ENCODE peak calls at places on chromosomes 1 and 21, in four cellular contexts. H is aorta, D is tibial artery, T is body of pancreas. M is an unnamed sample. For H3K36me3 and H3K4me1, the result is how much of the 10 kb centered on the place peaks cover.

GRCh38 chr1:173733912-173734311 is 19.1 kb downstream of the KLHL20 start:
- DNase-seq in D (no peak), T (no peak), H (no peak), M (no peak)

GRCh38 chr1:229781453-229781852 is 155.4 kb downstream of the URB2 start:
- DNase-seq in T (peak), H (no peak), D (no peak), M (no peak)

GRCh38 chr1:19448491-19449439 is 36.6 kb downstream of the CAPZB start:
- DNase-seq in D (peak), H (no peak), T (peak), M (peak)

GRCh38 chr1:26848947-26849774 is 13.8 kb upstream of the SFN start:
- DNase-seq in H (peak), T (peak), D (no peak), M (peak)

GRCh38 chr1:18697541-18697940 is 66.9 kb downstream of the PAX7 start:
- DNase-seq in T (no peak), H (no peak), D (no peak), M (peak)

GRCh38 chr1:42922687-42923366 is 35.8 kb downstream of the SLC2A1 start:
- DNase-seq in H (no peak), D (no peak), T (peak), M (peak)

GRCh38 chr1:74193908-74194307 is 4.1 kb downstream of the LRRIQ3 start:
- DNase-seq in T (no peak), H (no peak), D (no peak), M (peak)

GRCh38 chr1:228393268-228393699 is 13.4 kb downstream of the TRIM11 start:
- DNase-seq in D (peak), T (peak), H (peak), M (peak)

GRCh38 chr21:45894107-45894810 is 87.3 kb upstream of the COL6A1 start:
- DNase-seq in H (peak), D (peak), T (peak), M (peak)

GRCh38 chr1:77832889-77833288 is 53.4 kb downstream of the MIGA1 start:
- DNase-seq in T (no peak), H (no peak), D (no peak), M (peak)

GRCh38 chr1:197481101-197481500 is 213.0 kb downstream of the CRB1 start:
- DNase-seq in D (no peak), H (no peak), T (no peak), M (no peak)

GRCh38 chr1:162560303-162561036 is 1.1 kb upstream of the UAP1 start:
- DNase-seq in D (no peak), H (no peak), T (peak), M (no peak)

GRCh38 chr1:62196091-62196690 is 1.5 kb downstream of the L1TD1 start:
- DNase-seq in H (no peak), T (no peak), D (no peak), M (no peak)

GRCh38 chr1:110620250-110620615 is 14.1 kb upstream of the KCNA2 start:
- DNase-seq in D (no peak), T (no peak), H (no peak), M (no peak)

GRCh38 chr1:2471159-2471471 is 5.0 kb upstream of the PLCH2 start:
- DNase-seq in D (no peak), T (no peak), H (no peak), M (no peak)

GRCh38 chr21:43907751-43908150 is 42.7 kb downstream of the AGPAT3 start:
- DNase-seq in H (peak), T (no peak), D (no peak), M (peak)

GRCh38 chr1:48873944-48874343 is 97.3 kb upstream of the BEND5 start:
- DNase-seq in H (no peak), T (no peak), D (no peak), M (no peak)

GRCh38 chr21:45598109-45598508 is 45.4 kb upstream of the PCBP3 start:
- DNase-seq in D (no peak), T (no peak), H (peak), M (peak)

GRCh38 chr1:211543003-211543402 is 36.0 kb downstream of the SLC30A1 start:
- DNase-seq in D (no peak), T (no peak), H (peak), M (no peak)

GRCh38 chr1:176854725-176855433 is 309.6 kb downstream of the ASTN1 start:
- DNase-seq in D (no peak), H (no peak), T (peak), M (no peak)

GRCh38 chr1:98103617-98104284 is 182.9 kb upstream of the DPYD start:
- DNase-seq in H (no peak), D (no peak), T (no peak), M (no peak)

GRCh38 chr1:17688217-17688810 is 66.8 kb upstream of the ACTL8 start:
- DNase-seq in T (no peak), D (no peak), H (no peak), M (no peak)

GRCh38 chr1:235239821-235240220 is 78.8 kb upstream of the RBM34 start:
- DNase-seq in T (no peak), H (no peak), D (no peak), M (no peak)
- H3K36me3 ChIP-seq in T (under half), H (under half), D (under half), M (under half)

GRCh38 chr1:155688318-155689121 is at the start of the genes DAP3 and YY1AP1:
- DNase-seq in H (peak), T (peak), D (peak), M (peak)
- H3K4me1 ChIP-seq in H (under half), T (under half), D (under half), M (under half)

GRCh38 chr1:3822421-3822820 is 26.1 kb upstream of the LRRC47 start:
- DNase-seq in D (no peak), T (no peak), H (peak), M (no peak)

GRCh38 chr1:3831689-3832088 is 25.3 kb downstream of the CEP104 start:
- DNase-seq in D (no peak), T (no peak), H (no peak), M (no peak)

GRCh38 chr1:3821934-3822307 is 25.6 kb upstream of the LRRC47 start:
- DNase-seq in D (no peak), T (no peak), H (peak), M (no peak)

GRCh38 chr1:3824650-3825049 is 28.4 kb upstream of the LRRC47 start:
- DNase-seq in T (no peak), H (peak), D (no peak), M (no peak)

GRCh38 chr1:3827813-3828307 is 29.2 kb downstream of the CEP104 start:
- DNase-seq in H (peak), T (no peak), D (no peak), M (no peak)
- H3K36me3 ChIP-seq in H (under half), T (under half), D (half or more), M (under half)

GRCh38 chr1:180947901-180948311 is 35.2 kb downstream of the KIAA1614 start:
- DNase-seq in T (no peak), H (no peak), D (no peak), M (peak)
- H3K4me1 ChIP-seq in T (under half), H (under half), D (under half), M (under half)

GRCh38 chr1:151056149-151056548 is 3.3 kb downstream of the CDC42SE1 start:
- DNase-seq in T (no peak), D (no peak), H (no peak), M (no peak)
- H3K36me3 ChIP-seq in T (under half), D (half or more), H (under half), M (half or more)

GRCh38 chr1:8651236-8651890 is 166.1 kb downstream of the RERE start:
- DNase-seq in T (no peak), H (no peak), D (no peak), M (no peak)

GRCh38 chr1:8652607-8653046 is 164.8 kb downstream of the RERE start:
- DNase-seq in H (no peak), T (no peak), D (no peak), M (no peak)

GRCh38 chr1:8649027-8649426 is 168.4 kb downstream of the RERE start:
- DNase-seq in H (no peak), D (no peak), T (no peak), M (no peak)

GRCh38 chr1:8651962-8652361 is 165.5 kb downstream of the RERE start:
- DNase-seq in H (no peak), T (no peak), D (no peak), M (no peak)

GRCh38 chr1:8649875-8650274 is 167.6 kb downstream of the RERE start:
- DNase-seq in H (no peak), D (no peak), T (no peak), M (no peak)
- H3K4me1 ChIP-seq in H (under half), D (under half), T (half or more), M (under half)

M was measured in osteoblast.